ENCODE peak calls at places on chromosome 7, in nine cellular contexts. S is fibroblast of mammary gland; F is Panc1; Q is CD8-positive, alpha-beta T cell; J is endothelial cell; O is foreskin keratinocyte; V is type B pancreatic cell; I is GM20000; E is lower lobe of right lung. Z is an unnamed sample.

GRCh38 chr7:137546009-137546408 is 202.5 kb upstream of the PTN start:
- DNase-seq in S (no peak), F (no peak), Q (no peak), J (no peak), O (no peak), V (no peak), I (no peak), E (no peak), Z (no peak)

GRCh38 chr7:35694161-35694783 is 663 bp downstream of the HERPUD2 start:
- DNase-seq in S (peak), F (no peak), Q (no peak), J (no peak), O (no peak), V (no peak), I (peak), E (no peak), Z (peak)

GRCh38 chr7:1412322-1413261 is 46.7 kb downstream of the MICALL2 start:
- DNase-seq in S (peak), F (peak), Q (peak), J (peak), O (peak), V (peak), I (peak), E (peak), Z (peak)

GRCh38 chr7:85041599-85042216 is 145.1 kb downstream of the SEMA3D start:
- DNase-seq in S (peak), F (peak), Q (no peak), J (peak), O (no peak), V (no peak), I (peak), E (peak), Z (peak)

GRCh38 chr7:158959021-158959717 is 102.8 kb downstream of the DYNC2I1 start:
- DNase-seq in S (no peak), F (no peak), Q (no peak), J (no peak), O (no peak), V (no peak), I (no peak), E (no peak), Z (no peak)

GRCh38 chr7:741191-741671 is 14.2 kb upstream of the PRKAR1B start:
- DNase-seq in S (no peak), F (no peak), Q (no peak), J (no peak), O (no peak), V (no peak), I (no peak), E (peak), Z (no peak)

GRCh38 chr7:105841866-105842265 is 34.5 kb downstream of the ATXN7L1 start:
- DNase-seq in S (no peak), F (no peak), Q (no peak), J (no peak), O (peak), V (no peak), I (no peak), E (no peak), Z (no peak)

GRCh38 chr7:33039257-33039904 is 23.2 kb downstream of the NT5C3A start:
- DNase-seq in S (peak), F (no peak), Q (no peak), J (no peak), O (no peak), V (no peak), I (peak), E (no peak), Z (no peak)

GRCh38 chr7:154640266-154640865 is 362.6 kb downstream of the PAXIP1 start:
- DNase-seq in S (no peak), F (no peak), Q (no peak), J (peak), O (no peak), V (no peak), I (no peak), E (no peak), Z (no peak)

GRCh38 chr7:17044396-17044795 is 162.6 kb upstream of the AGR3 start:
- DNase-seq in S (no peak), F (no peak), Q (no peak), J (no peak), O (no peak), V (no peak), I (no peak), E (no peak), Z (no peak)

GRCh38 chr7:115087437-115087836 is 165.5 kb downstream of the MDFIC start:
- DNase-seq in S (peak), F (no peak), Q (no peak), J (no peak), O (peak), V (no peak), I (no peak), E (no peak), Z (no peak)

GRCh38 chr7:153943428-153944370 is 108.5 kb upstream of the DPP6 start:
- DNase-seq in S (no peak), F (no peak), Q (no peak), J (no peak), O (no peak), V (no peak), I (no peak), E (no peak), Z (no peak)

GRCh38 chr7:43569424-43569823 is 13.5 kb upstream of the STK17A start:
- DNase-seq in S (peak), F (no peak), Q (no peak), J (no peak), O (peak), V (no peak), I (peak), E (no peak), Z (no peak)

GRCh38 chr7:142859829-142860228 is 5.0 kb downstream of the EPHB6 start:
- DNase-seq in S (peak), F (no peak), Q (no peak), J (no peak), O (no peak), V (no peak), I (peak), E (no peak), Z (no peak)

DNA sequence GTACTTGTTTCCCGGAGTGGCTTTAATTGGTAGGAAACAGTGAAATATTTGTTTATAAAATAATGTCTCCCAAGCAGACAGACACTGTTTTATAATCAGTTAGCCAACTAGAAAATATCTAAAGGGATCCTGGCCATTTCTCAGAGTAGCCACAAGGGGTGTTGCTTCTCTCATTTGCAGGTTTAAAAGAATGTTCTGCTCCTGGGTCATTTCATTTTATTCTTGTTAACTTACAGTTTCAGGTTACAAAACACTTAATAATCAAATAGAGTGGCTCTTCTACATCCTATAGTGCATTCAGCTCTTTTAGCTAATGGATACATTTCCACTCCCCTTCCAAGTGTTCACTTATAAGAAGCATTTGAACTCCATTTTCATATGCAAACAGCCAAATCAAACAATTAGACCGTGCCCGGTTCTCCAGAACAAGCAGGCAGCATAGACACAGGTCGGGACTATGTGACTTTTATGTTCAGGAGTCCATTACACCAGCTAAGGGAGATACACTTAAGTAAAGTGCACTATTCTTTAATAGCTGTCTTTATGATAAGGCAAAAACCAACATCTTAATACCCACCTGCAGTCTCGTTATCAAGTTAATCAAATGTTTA is 117.5 kb downstream of the TRIL start:
- DNase-seq in S (peak), F (no peak), Q (no peak), J (no peak), O (no peak), V (no peak), I (peak), E (no peak), Z (no peak)
- TF ChIP-seq CTCF in S (peak), F (peak), Q (no peak), J (peak), O (peak), V (peak), I (peak), E (peak), Z (peak)

GRCh38 chr7:79452495-79453265 is 787 bp downstream of the MAGI2 start:
- DNase-seq in S (peak), F (no peak), Q (no peak), J (peak), O (no peak), V (peak), I (no peak), E (peak), Z (peak)
- TF ChIP-seq CTCF in S (no peak), F (no peak), Q (no peak), J (no peak), O (no peak), V (no peak), I (no peak), E (no peak), Z (no peak)

DNA sequence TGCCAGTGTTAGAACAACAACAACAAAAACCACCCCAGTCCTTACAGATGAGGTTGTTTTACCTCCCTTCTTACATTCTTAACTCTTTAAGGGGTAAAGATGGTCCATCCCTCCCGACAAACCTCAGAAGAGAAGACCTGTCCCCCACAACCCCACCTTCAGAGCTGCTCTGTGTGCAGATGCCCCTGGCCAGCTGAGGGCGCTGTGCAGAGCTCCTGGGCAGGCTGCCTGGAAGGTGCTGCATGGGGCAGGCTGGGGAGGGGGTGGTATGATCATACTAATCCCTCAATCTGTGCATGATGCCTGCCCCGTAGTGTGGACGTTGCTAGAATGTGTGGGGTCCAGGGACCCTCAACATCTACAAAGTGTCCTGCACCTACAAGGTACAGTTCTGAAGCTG is 387.1 kb downstream of the INHBA start:
- DNase-seq in S (no peak), F (no peak), Q (no peak), J (peak), O (no peak), V (no peak), I (no peak), E (no peak), Z (no peak)
- TF ChIP-seq CTCF in S (peak), F (peak), Q (no peak), J (no peak), O (peak), V (no peak), I (no peak), E (no peak), Z (no peak)

DNA sequence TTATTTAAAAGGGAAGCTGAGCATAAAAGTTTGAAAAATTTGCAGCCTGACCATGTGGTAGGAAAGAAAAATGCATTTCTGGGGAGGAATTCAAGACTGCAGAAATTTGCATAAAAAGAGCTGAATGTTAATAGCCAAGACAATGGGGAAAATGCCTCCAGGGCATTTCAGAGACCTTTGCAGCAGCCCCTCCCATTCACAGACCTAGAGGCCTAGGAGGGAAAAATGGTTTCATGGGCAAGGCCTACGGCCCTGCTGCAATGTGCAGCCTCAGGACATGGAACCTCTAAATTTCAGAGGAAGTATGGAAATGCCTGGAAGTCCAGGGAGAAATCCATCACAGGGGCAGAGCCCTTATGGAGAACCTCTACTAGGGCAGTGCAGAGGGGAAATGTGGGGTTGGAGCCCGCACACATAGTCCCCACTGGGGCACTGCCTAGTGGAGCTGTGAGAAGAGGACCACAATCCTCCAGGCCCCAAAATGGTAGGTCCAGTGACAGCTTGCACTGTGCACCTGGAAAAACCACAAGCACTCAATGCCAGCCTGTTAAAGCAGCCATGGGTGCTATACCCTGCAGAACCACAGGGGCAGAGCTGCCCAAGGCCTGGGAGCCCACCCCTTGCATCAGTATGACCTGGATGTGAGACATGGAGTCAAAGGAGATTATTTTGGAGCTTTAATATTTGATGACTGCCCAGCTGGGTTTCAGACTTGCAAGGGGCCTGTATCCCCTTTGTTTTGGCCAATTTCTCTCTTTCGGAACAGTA is 243.8 kb downstream of the DNAJB9 start:
- DNase-seq in S (no peak), F (no peak), Q (no peak), J (no peak), O (no peak), V (no peak), I (no peak), E (no peak), Z (no peak)
- TF ChIP-seq CTCF in S (no peak), F (no peak), Q (no peak), J (no peak), O (no peak), V (peak), I (no peak), E (no peak), Z (no peak)

DNA sequence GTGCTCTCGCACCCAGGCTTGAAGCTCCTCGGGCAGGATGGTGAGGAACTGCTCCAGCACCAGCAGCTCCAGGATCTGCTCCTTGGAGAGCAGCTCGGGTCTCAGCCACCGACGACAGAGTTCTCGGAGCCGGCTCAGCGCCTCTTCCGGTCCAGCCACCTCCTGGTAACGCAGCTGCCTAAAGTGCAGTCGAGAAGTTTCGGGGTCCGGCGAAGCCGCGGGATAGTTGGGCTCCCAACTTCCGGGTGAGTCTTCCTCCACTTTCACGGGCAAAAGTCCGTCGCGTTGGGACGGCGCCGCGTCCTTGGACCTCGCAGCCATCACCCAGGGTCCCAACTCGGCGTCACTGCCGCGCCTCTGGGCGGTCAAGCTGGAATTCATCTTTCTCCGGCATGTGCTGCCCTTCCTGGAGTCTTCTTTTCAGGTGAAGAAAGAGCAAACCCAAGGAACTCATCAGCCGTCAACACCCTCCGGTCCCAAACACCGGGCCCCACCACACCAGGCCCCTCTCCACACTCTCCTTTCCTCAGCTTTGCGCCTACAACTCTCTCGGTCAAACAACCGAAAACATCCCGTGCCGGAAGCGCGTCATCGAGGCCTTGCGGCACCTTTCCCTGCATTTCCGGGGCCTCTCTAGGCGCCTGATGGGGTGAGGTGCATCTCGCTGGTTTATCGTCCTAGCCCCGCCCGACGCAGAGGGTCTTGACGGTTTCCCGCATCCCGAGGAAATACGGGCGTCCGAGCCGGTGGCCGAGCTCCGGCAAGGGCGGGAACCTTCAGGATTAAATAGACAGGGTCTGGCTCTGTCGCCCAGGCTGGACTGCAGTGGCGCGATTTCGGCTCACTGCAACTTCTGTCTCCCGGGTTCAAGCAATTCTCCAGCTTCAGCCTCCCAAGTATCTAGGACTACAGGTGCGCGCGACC is at the start of gene ZNF394:
- DNase-seq in S (peak), F (peak), Q (peak), J (peak), O (peak), V (peak), I (peak), E (peak), Z (peak)
- TF ChIP-seq CTCF in S (no peak), F (no peak), Q (no peak), J (no peak), O (peak), V (no peak), I (no peak), E (no peak), Z (no peak)

DNA sequence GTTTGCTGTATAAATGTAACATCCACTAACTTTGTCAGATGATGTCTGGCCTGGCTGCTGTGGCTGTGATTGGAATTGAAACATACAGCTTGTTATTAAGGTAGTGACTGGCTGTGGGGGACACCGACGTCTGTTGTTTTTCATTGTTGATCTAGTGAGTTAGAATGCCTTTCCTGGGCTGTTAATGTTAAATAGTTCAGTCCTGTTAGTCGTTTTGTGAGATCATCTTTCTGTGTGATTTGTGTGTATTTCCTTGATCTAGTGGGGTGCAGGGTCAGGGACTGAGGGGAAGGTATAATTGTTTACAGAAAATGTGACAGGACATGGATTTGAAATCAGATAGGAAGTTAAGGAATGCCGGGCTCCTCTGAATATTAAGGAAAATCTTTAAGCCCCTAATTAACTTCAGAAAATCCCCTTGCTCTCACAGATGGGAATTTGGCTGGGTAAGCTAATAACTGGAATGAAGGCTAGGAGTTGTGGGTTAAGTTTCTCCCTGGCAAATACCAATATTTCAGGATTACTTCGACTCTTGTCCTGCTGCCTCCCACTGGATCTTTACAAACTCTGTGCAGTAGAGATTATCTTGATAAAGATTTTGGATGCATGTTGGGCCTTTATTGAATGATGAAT is 163.1 kb downstream of the AUTS2 start:
- DNase-seq in S (no peak), F (no peak), Q (no peak), J (no peak), O (no peak), V (no peak), I (no peak), E (no peak), Z (no peak)
- TF ChIP-seq CTCF in S (no peak), F (no peak), Q (no peak), J (no peak), O (no peak), V (no peak), I (no peak), E (no peak), Z (no peak)

Z was measured in neural crest cell.